ENCODE peak calls at places on chromosome 4, in seven cellular contexts. One of them, this sample, is unnamed.
A peak's percentile ranks its signal among the peaks of the same experiment; 100 is the strongest.

GRCh38 chr4:130699004-130699403 is 1603.1 kb downstream of the C4orf33 start:
- DNase-seq in BJ: no peak
- DNase-seq in lung: no peak
- DNase-seq in GM20000: no peak
- DNase-seq in mesothelial cell of epicardium: no peak
- DNase-seq in upper lobe of right lung: no peak
- DNase-seq in astrocyte of the spinal cord: no peak
- DNase-seq in this sample: no peak

GRCh38 chr4:3389186-3389878 is 52.4 kb upstream of the HGFAC start:
- DNase-seq in GM20000: no peak
- DNase-seq in lung: no peak
- DNase-seq in astrocyte of the spinal cord: no peak
- DNase-seq in BJ: no peak
- DNase-seq in mesothelial cell of epicardium: no peak
- DNase-seq in upper lobe of right lung: peak; percentile 65
- DNase-seq in this sample: no peak

GRCh38 chr4:85828295-85828910 is 353.5 kb downstream of the ARHGAP24 start:
- DNase-seq in lung: no peak
- DNase-seq in astrocyte of the spinal cord: peak; percentile 53
- DNase-seq in mesothelial cell of epicardium: no peak
- DNase-seq in BJ: no peak
- DNase-seq in upper lobe of right lung: no peak
- DNase-seq in GM20000: no peak
- DNase-seq in this sample: peak; percentile 84

GRCh38 chr4:17556498-17556897 is 20.5 kb upstream of the LAP3 start:
- DNase-seq in GM20000: no peak
- DNase-seq in upper lobe of right lung: no peak
- DNase-seq in BJ: no peak
- DNase-seq in astrocyte of the spinal cord: no peak
- DNase-seq in lung: no peak
- DNase-seq in mesothelial cell of epicardium: no peak
- DNase-seq in this sample: no peak

GRCh38 chr4:2837904-2838496 is 5.6 kb upstream of the ADD1 start:
- DNase-seq in upper lobe of right lung: peak; percentile 65
- DNase-seq in lung: no peak
- DNase-seq in astrocyte of the spinal cord: no peak
- DNase-seq in GM20000: peak; percentile 23
- DNase-seq in BJ: no peak
- DNase-seq in mesothelial cell of epicardium: no peak
- DNase-seq in this sample: peak; percentile 69

GRCh38 chr4:87910795-87911194 is 64.7 kb upstream of the SPP1 start:
- DNase-seq in astrocyte of the spinal cord: no peak
- DNase-seq in GM20000: no peak
- DNase-seq in mesothelial cell of epicardium: no peak
- DNase-seq in lung: no peak
- DNase-seq in BJ: no peak
- DNase-seq in upper lobe of right lung: no peak
- DNase-seq in this sample: no peak

GRCh38 chr4:47104986-47105385 is 73.6 kb downstream of the GABRB1 start:
- DNase-seq in upper lobe of right lung: no peak
- DNase-seq in GM20000: no peak
- DNase-seq in mesothelial cell of epicardium: no peak
- DNase-seq in lung: no peak
- DNase-seq in astrocyte of the spinal cord: no peak
- DNase-seq in BJ: no peak
- DNase-seq in this sample: no peak

GRCh38 chr4:151599876-151600275 is 160.9 kb downstream of the GATB start:
- DNase-seq in BJ: no peak
- DNase-seq in lung: no peak
- DNase-seq in upper lobe of right lung: no peak
- DNase-seq in GM20000: no peak
- DNase-seq in astrocyte of the spinal cord: no peak
- DNase-seq in mesothelial cell of epicardium: no peak
- DNase-seq in this sample: peak; percentile 11

GRCh38 chr4:4866833-4867744 is 7.6 kb downstream of the MSX1 start:
- DNase-seq in mesothelial cell of epicardium: peak; percentile 84
- DNase-seq in GM20000: peak; percentile 36
- DNase-seq in lung: no peak
- DNase-seq in BJ: no peak
- DNase-seq in upper lobe of right lung: no peak
- DNase-seq in astrocyte of the spinal cord: peak; percentile 58
- DNase-seq in this sample: peak; percentile 19
- TF ChIP-seq CTCF in mesothelial cell of epicardium: no peak
- TF ChIP-seq CTCF in GM20000: no peak
- TF ChIP-seq CTCF in lung: no peak
- TF ChIP-seq CTCF in BJ: no peak
- TF ChIP-seq CTCF in upper lobe of right lung: no peak
- TF ChIP-seq CTCF in astrocyte of the spinal cord: peak; percentile 45
- TF ChIP-seq CTCF in this sample: no peak

DNA sequence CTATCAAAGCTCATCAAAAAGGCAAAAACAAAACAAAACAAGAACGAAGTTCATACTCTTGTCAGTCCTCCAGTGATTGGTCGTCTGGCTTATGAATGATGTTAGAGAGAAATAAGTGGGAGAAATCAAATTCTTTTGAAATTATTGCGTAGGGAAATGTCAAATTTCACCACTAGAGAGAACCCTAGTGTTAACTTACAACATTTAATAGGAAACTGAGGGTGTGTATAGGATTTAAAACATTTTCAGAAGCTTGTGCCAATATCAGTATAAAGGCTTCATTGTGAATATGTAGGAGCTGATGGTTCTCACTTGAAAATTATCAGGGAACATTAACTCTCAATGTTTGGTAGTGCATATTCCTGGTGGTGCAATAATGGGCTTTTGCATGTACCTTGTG is 17.4 kb downstream of the ADH6 start:
- DNase-seq in lung: no peak
- DNase-seq in GM20000: no peak
- DNase-seq in astrocyte of the spinal cord: peak; percentile 22
- DNase-seq in mesothelial cell of epicardium: no peak
- DNase-seq in upper lobe of right lung: no peak
- DNase-seq in BJ: no peak
- DNase-seq in this sample: peak; percentile 83
- TF ChIP-seq CTCF in lung: no peak
- TF ChIP-seq CTCF in GM20000: no peak
- TF ChIP-seq CTCF in astrocyte of the spinal cord: no peak
- TF ChIP-seq CTCF in mesothelial cell of epicardium: no peak
- TF ChIP-seq CTCF in upper lobe of right lung: peak; percentile 32
- TF ChIP-seq CTCF in BJ: peak; percentile 27
- TF ChIP-seq CTCF in this sample: peak; percentile 15

DNA sequence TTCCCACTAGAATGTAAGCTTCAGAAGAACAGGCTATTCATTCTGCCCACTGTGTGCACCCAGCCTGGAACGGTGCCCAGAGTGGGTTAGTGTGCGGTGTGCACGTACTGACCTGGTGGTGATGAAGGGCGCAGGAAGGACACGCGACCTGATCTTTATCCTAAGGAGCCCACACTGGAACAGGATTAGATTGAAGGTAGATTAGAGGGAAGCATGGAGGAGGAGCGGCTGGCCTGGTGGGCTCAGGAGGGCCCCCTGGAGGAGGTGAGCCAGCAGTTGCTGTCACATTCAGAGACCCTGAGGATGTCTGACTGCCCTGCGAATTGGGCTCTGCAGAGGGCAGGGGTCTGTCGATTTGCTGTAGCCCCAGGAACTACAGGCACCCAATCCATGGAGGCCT is 73.1 kb downstream of the HTRA3 start:
- DNase-seq in astrocyte of the spinal cord: no peak
- DNase-seq in lung: no peak
- DNase-seq in mesothelial cell of epicardium: no peak
- DNase-seq in BJ: no peak
- DNase-seq in GM20000: no peak
- DNase-seq in upper lobe of right lung: no peak
- DNase-seq in this sample: no peak
- TF ChIP-seq CTCF in astrocyte of the spinal cord: peak; percentile 20
- TF ChIP-seq CTCF in lung: no peak
- TF ChIP-seq CTCF in mesothelial cell of epicardium: no peak
- TF ChIP-seq CTCF in BJ: peak; percentile 9
- TF ChIP-seq CTCF in GM20000: no peak
- TF ChIP-seq CTCF in upper lobe of right lung: no peak
- TF ChIP-seq CTCF in this sample: peak; percentile 8

GRCh38 chr4:139083533-139084424 is 68.2 kb downstream of the NOCT start:
- DNase-seq in lung: peak; percentile 90
- DNase-seq in GM20000: peak; percentile 90
- DNase-seq in mesothelial cell of epicardium: peak; percentile 85
- DNase-seq in astrocyte of the spinal cord: peak; percentile 93
- DNase-seq in BJ: no peak
- DNase-seq in upper lobe of right lung: peak; percentile 95
- DNase-seq in this sample: peak; percentile 96

GRCh38 chr4:139084425-139085093 is 69.0 kb downstream of the NOCT start:
- DNase-seq in GM20000: no peak
- DNase-seq in astrocyte of the spinal cord: no peak
- DNase-seq in BJ: no peak
- DNase-seq in lung: no peak
- DNase-seq in mesothelial cell of epicardium: no peak
- DNase-seq in upper lobe of right lung: no peak
- DNase-seq in this sample: no peak

GRCh38 chr4:139082750-139083532 is 67.4 kb downstream of the NOCT start:
- DNase-seq in lung: peak; percentile 95
- DNase-seq in astrocyte of the spinal cord: peak; percentile 98
- DNase-seq in GM20000: peak; percentile 94
- DNase-seq in BJ: peak; percentile 95
- DNase-seq in mesothelial cell of epicardium: peak; percentile 88
- DNase-seq in upper lobe of right lung: peak; percentile 96
- DNase-seq in this sample: peak; percentile 97

DNA sequence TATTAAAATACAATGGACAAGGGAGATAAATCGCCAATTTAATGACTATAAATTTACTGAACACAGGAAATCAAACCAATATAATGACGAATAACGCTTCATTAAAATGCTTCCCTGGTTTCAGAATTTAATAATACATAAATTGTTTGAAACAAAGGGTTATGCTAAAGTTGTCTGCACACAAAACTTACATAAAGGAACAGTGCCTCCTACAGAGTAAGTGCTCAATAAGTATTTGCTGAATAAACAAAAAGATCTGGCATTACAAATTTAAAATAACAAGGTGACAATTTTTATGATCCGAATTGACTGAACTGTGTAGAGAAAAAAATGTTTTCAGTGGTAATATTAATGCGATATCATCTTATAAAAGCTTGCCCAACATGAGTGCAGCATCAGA is 69.6 kb downstream of the NOCT start:
- DNase-seq in BJ: no peak
- DNase-seq in astrocyte of the spinal cord: peak; percentile 29
- DNase-seq in upper lobe of right lung: no peak
- DNase-seq in lung: no peak
- DNase-seq in mesothelial cell of epicardium: no peak
- DNase-seq in GM20000: peak; percentile 19
- DNase-seq in this sample: peak; percentile 42
- TF ChIP-seq CTCF in BJ: peak; percentile 29
- TF ChIP-seq CTCF in astrocyte of the spinal cord: peak; percentile 29
- TF ChIP-seq CTCF in upper lobe of right lung: peak; percentile 22
- TF ChIP-seq CTCF in lung: no peak
- TF ChIP-seq CTCF in mesothelial cell of epicardium: no peak
- TF ChIP-seq CTCF in GM20000: peak; percentile 8
- TF ChIP-seq CTCF in this sample: peak; percentile 22

GRCh38 chr4:38426532-38426931 is 237.5 kb upstream of the KLF3 start:
- DNase-seq in lung: no peak
- DNase-seq in astrocyte of the spinal cord: no peak
- DNase-seq in mesothelial cell of epicardium: no peak
- DNase-seq in GM20000: no peak
- DNase-seq in upper lobe of right lung: no peak
- DNase-seq in BJ: no peak
- DNase-seq in this sample: no peak

DNA sequence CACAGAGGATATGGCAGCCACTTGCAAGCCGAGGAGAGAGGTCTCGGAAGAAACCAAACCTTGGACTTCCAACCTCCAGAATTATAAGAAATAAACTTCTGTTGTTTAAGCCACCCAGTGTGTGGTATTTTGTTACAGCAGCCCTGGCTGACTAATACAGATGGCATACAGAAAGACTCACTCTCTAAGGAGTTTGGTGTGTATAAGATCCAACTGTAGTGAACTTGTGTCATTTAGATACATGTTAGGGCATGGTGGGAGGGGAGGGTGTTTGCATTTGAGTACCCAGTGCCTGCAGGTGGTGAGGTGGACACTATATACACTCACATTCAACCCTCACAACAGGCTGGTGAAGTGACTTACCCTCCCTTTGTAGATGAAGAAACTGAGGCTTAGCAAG is 233.2 kb upstream of the KLF3 start:
- DNase-seq in mesothelial cell of epicardium: no peak
- DNase-seq in astrocyte of the spinal cord: no peak
- DNase-seq in BJ: no peak
- DNase-seq in upper lobe of right lung: no peak
- DNase-seq in lung: no peak
- DNase-seq in GM20000: no peak
- DNase-seq in this sample: no peak
- TF ChIP-seq CTCF in mesothelial cell of epicardium: no peak
- TF ChIP-seq CTCF in astrocyte of the spinal cord: no peak
- TF ChIP-seq CTCF in BJ: no peak
- TF ChIP-seq CTCF in upper lobe of right lung: no peak
- TF ChIP-seq CTCF in lung: no peak
- TF ChIP-seq CTCF in GM20000: no peak
- TF ChIP-seq CTCF in this sample: no peak